ENCODE peak calls at places on chromosomes 5 and 9, in seven cellular contexts. One of them, this sample, is unnamed.

GRCh38 chr5:109877670-109878045 is 187.9 kb downstream of the MAN2A1 start:
- DNase-seq in iris pigment epithelial cell: no peak
- DNase-seq in KG1: no peak
- DNase-seq in activated T-helper 1 cell treated with Interleukin-2 at 50 U/mL for 16 hours: no peak
- DNase-seq in stimulated activated CD4-positive, alpha-beta T cell treated with anti-CD3 and anti-CD28 coated beads, Interleukin-1b, Interleukin-23, amount 100 ng/mL, for 24 hours: no peak
- DNase-seq in left colon: no peak
- DNase-seq in activated CD8-positive, alpha-beta T cell treated with anti-CD3 and anti-CD28 coated beads for 36 hours: no peak
- DNase-seq in this sample: no peak

GRCh38 chr9:111287127-111287526 is 42.9 kb downstream of the OR2K2 start:
- DNase-seq in left colon: no peak
- DNase-seq in iris pigment epithelial cell: peak; percentile 71
- DNase-seq in activated CD8-positive, alpha-beta T cell treated with anti-CD3 and anti-CD28 coated beads for 36 hours: no peak
- DNase-seq in KG1: no peak
- DNase-seq in stimulated activated CD4-positive, alpha-beta T cell treated with anti-CD3 and anti-CD28 coated beads, Interleukin-1b, Interleukin-23, amount 100 ng/mL, for 24 hours: no peak
- DNase-seq in activated T-helper 1 cell treated with Interleukin-2 at 50 U/mL for 16 hours: no peak
- DNase-seq in this sample: no peak

GRCh38 chr5:73317523-73317922 is 131.1 kb downstream of the FOXD1 start:
- DNase-seq in stimulated activated CD4-positive, alpha-beta T cell treated with anti-CD3 and anti-CD28 coated beads, Interleukin-1b, Interleukin-23, amount 100 ng/mL, for 24 hours: no peak
- DNase-seq in iris pigment epithelial cell: no peak
- DNase-seq in activated T-helper 1 cell treated with Interleukin-2 at 50 U/mL for 16 hours: no peak
- DNase-seq in activated CD8-positive, alpha-beta T cell treated with anti-CD3 and anti-CD28 coated beads for 36 hours: no peak
- DNase-seq in KG1: no peak
- DNase-seq in left colon: no peak
- DNase-seq in this sample: no peak

GRCh38 chr5:134547579-134547978 is 22.1 kb downstream of the JADE2 start:
- DNase-seq in KG1: no peak
- DNase-seq in activated CD8-positive, alpha-beta T cell treated with anti-CD3 and anti-CD28 coated beads for 36 hours: no peak
- DNase-seq in left colon: no peak
- DNase-seq in iris pigment epithelial cell: peak; percentile 80
- DNase-seq in stimulated activated CD4-positive, alpha-beta T cell treated with anti-CD3 and anti-CD28 coated beads, Interleukin-1b, Interleukin-23, amount 100 ng/mL, for 24 hours: no peak
- DNase-seq in activated T-helper 1 cell treated with Interleukin-2 at 50 U/mL for 16 hours: no peak
- DNase-seq in this sample: no peak

GRCh38 chr9:125878241-125878640 is 131.1 kb downstream of the PBX3 start:
- DNase-seq in activated CD8-positive, alpha-beta T cell treated with anti-CD3 and anti-CD28 coated beads for 36 hours: no peak
- DNase-seq in activated T-helper 1 cell treated with Interleukin-2 at 50 U/mL for 16 hours: no peak
- DNase-seq in iris pigment epithelial cell: peak; percentile 15
- DNase-seq in left colon: no peak
- DNase-seq in KG1: no peak
- DNase-seq in stimulated activated CD4-positive, alpha-beta T cell treated with anti-CD3 and anti-CD28 coated beads, Interleukin-1b, Interleukin-23, amount 100 ng/mL, for 24 hours: no peak
- DNase-seq in this sample: no peak

GRCh38 chr9:88803551-88804288 is 187.5 kb upstream of the S1PR3 start:
- DNase-seq in left colon: no peak
- DNase-seq in KG1: no peak
- DNase-seq in stimulated activated CD4-positive, alpha-beta T cell treated with anti-CD3 and anti-CD28 coated beads, Interleukin-1b, Interleukin-23, amount 100 ng/mL, for 24 hours: no peak
- DNase-seq in activated T-helper 1 cell treated with Interleukin-2 at 50 U/mL for 16 hours: no peak
- DNase-seq in activated CD8-positive, alpha-beta T cell treated with anti-CD3 and anti-CD28 coated beads for 36 hours: no peak
- DNase-seq in iris pigment epithelial cell: peak; percentile 24
- DNase-seq in this sample: no peak

GRCh38 chr9:38096238-38096805 is 27.3 kb upstream of the SHB start:
- DNase-seq in activated T-helper 1 cell treated with Interleukin-2 at 50 U/mL for 16 hours: no peak
- DNase-seq in stimulated activated CD4-positive, alpha-beta T cell treated with anti-CD3 and anti-CD28 coated beads, Interleukin-1b, Interleukin-23, amount 100 ng/mL, for 24 hours: no peak
- DNase-seq in activated CD8-positive, alpha-beta T cell treated with anti-CD3 and anti-CD28 coated beads for 36 hours: no peak
- DNase-seq in left colon: no peak
- DNase-seq in KG1: no peak
- DNase-seq in iris pigment epithelial cell: no peak
- DNase-seq in this sample: no peak

GRCh38 chr5:169934990-169935389 is 45.3 kb downstream of the INSYN2B start:
- DNase-seq in activated T-helper 1 cell treated with Interleukin-2 at 50 U/mL for 16 hours: no peak
- DNase-seq in activated CD8-positive, alpha-beta T cell treated with anti-CD3 and anti-CD28 coated beads for 36 hours: no peak
- DNase-seq in KG1: no peak
- DNase-seq in left colon: no peak
- DNase-seq in iris pigment epithelial cell: peak; percentile 30
- DNase-seq in stimulated activated CD4-positive, alpha-beta T cell treated with anti-CD3 and anti-CD28 coated beads, Interleukin-1b, Interleukin-23, amount 100 ng/mL, for 24 hours: no peak
- DNase-seq in this sample: no peak

GRCh38 chr5:14353661-14354474 is 210.7 kb downstream of the TRIO start:
- DNase-seq in activated CD8-positive, alpha-beta T cell treated with anti-CD3 and anti-CD28 coated beads for 36 hours: no peak
- DNase-seq in left colon: no peak
- DNase-seq in KG1: no peak
- DNase-seq in activated T-helper 1 cell treated with Interleukin-2 at 50 U/mL for 16 hours: no peak
- DNase-seq in iris pigment epithelial cell: peak; percentile 43
- DNase-seq in stimulated activated CD4-positive, alpha-beta T cell treated with anti-CD3 and anti-CD28 coated beads, Interleukin-1b, Interleukin-23, amount 100 ng/mL, for 24 hours: no peak
- DNase-seq in this sample: no peak

GRCh38 chr5:113282470-113282869 is 152.3 kb downstream of the TSSK1B start:
- DNase-seq in activated T-helper 1 cell treated with Interleukin-2 at 50 U/mL for 16 hours: no peak
- DNase-seq in activated CD8-positive, alpha-beta T cell treated with anti-CD3 and anti-CD28 coated beads for 36 hours: no peak
- DNase-seq in stimulated activated CD4-positive, alpha-beta T cell treated with anti-CD3 and anti-CD28 coated beads, Interleukin-1b, Interleukin-23, amount 100 ng/mL, for 24 hours: no peak
- DNase-seq in left colon: no peak
- DNase-seq in KG1: no peak
- DNase-seq in iris pigment epithelial cell: no peak
- DNase-seq in this sample: no peak

GRCh38 chr5:3199941-3200340 is 395.7 kb upstream of the IRX1 start:
- DNase-seq in activated CD8-positive, alpha-beta T cell treated with anti-CD3 and anti-CD28 coated beads for 36 hours: no peak
- DNase-seq in activated T-helper 1 cell treated with Interleukin-2 at 50 U/mL for 16 hours: no peak
- DNase-seq in iris pigment epithelial cell: no peak
- DNase-seq in left colon: no peak
- DNase-seq in KG1: no peak
- DNase-seq in stimulated activated CD4-positive, alpha-beta T cell treated with anti-CD3 and anti-CD28 coated beads, Interleukin-1b, Interleukin-23, amount 100 ng/mL, for 24 hours: no peak
- DNase-seq in this sample: no peak

GRCh38 chr5:59744531-59744992 is 149.0 kb downstream of the PDE4D start:
- DNase-seq in iris pigment epithelial cell: peak; percentile 87
- DNase-seq in KG1: no peak
- DNase-seq in activated CD8-positive, alpha-beta T cell treated with anti-CD3 and anti-CD28 coated beads for 36 hours: no peak
- DNase-seq in left colon: no peak
- DNase-seq in stimulated activated CD4-positive, alpha-beta T cell treated with anti-CD3 and anti-CD28 coated beads, Interleukin-1b, Interleukin-23, amount 100 ng/mL, for 24 hours: no peak
- DNase-seq in activated T-helper 1 cell treated with Interleukin-2 at 50 U/mL for 16 hours: no peak
- DNase-seq in this sample: no peak

GRCh38 chr5:169331292-169331852 is 30.4 kb upstream of the SLIT3 start:
- DNase-seq in stimulated activated CD4-positive, alpha-beta T cell treated with anti-CD3 and anti-CD28 coated beads, Interleukin-1b, Interleukin-23, amount 100 ng/mL, for 24 hours: no peak
- DNase-seq in left colon: no peak
- DNase-seq in activated T-helper 1 cell treated with Interleukin-2 at 50 U/mL for 16 hours: no peak
- DNase-seq in KG1: no peak
- DNase-seq in activated CD8-positive, alpha-beta T cell treated with anti-CD3 and anti-CD28 coated beads for 36 hours: no peak
- DNase-seq in iris pigment epithelial cell: no peak
- DNase-seq in this sample: no peak

GRCh38 chr9:13688223-13688989 is 408.9 kb upstream of the MPDZ start:
- DNase-seq in activated CD8-positive, alpha-beta T cell treated with anti-CD3 and anti-CD28 coated beads for 36 hours: no peak
- DNase-seq in activated T-helper 1 cell treated with Interleukin-2 at 50 U/mL for 16 hours: no peak
- DNase-seq in left colon: no peak
- DNase-seq in iris pigment epithelial cell: no peak
- DNase-seq in stimulated activated CD4-positive, alpha-beta T cell treated with anti-CD3 and anti-CD28 coated beads, Interleukin-1b, Interleukin-23, amount 100 ng/mL, for 24 hours: no peak
- DNase-seq in KG1: no peak
- DNase-seq in this sample: no peak

GRCh38 chr5:133130387-133131118 is 78.7 kb downstream of the HSPA4 start:
- DNase-seq in activated CD8-positive, alpha-beta T cell treated with anti-CD3 and anti-CD28 coated beads for 36 hours: no peak
- DNase-seq in stimulated activated CD4-positive, alpha-beta T cell treated with anti-CD3 and anti-CD28 coated beads, Interleukin-1b, Interleukin-23, amount 100 ng/mL, for 24 hours: no peak
- DNase-seq in left colon: no peak
- DNase-seq in activated T-helper 1 cell treated with Interleukin-2 at 50 U/mL for 16 hours: no peak
- DNase-seq in KG1: no peak
- DNase-seq in iris pigment epithelial cell: no peak
- DNase-seq in this sample: no peak

GRCh38 chr5:176736271-176736965 is 73.9 kb upstream of the UNC5A start:
- DNase-seq in KG1: no peak
- DNase-seq in activated T-helper 1 cell treated with Interleukin-2 at 50 U/mL for 16 hours: no peak
- DNase-seq in left colon: no peak
- DNase-seq in activated CD8-positive, alpha-beta T cell treated with anti-CD3 and anti-CD28 coated beads for 36 hours: no peak
- DNase-seq in stimulated activated CD4-positive, alpha-beta T cell treated with anti-CD3 and anti-CD28 coated beads, Interleukin-1b, Interleukin-23, amount 100 ng/mL, for 24 hours: no peak
- DNase-seq in iris pigment epithelial cell: no peak
- DNase-seq in this sample: no peak

GRCh38 chr9:122360891-122361290 is 9.9 kb upstream of the PTGS1 start:
- DNase-seq in KG1: no peak
- DNase-seq in iris pigment epithelial cell: peak; percentile 57
- DNase-seq in activated CD8-positive, alpha-beta T cell treated with anti-CD3 and anti-CD28 coated beads for 36 hours: peak; percentile 48
- DNase-seq in stimulated activated CD4-positive, alpha-beta T cell treated with anti-CD3 and anti-CD28 coated beads, Interleukin-1b, Interleukin-23, amount 100 ng/mL, for 24 hours: no peak
- DNase-seq in activated T-helper 1 cell treated with Interleukin-2 at 50 U/mL for 16 hours: no peak
- DNase-seq in left colon: no peak
- DNase-seq in this sample: no peak

GRCh38 chr9:32589083-32589713 is 16.2 kb upstream of the NDUFB6 start:
- DNase-seq in activated CD8-positive, alpha-beta T cell treated with anti-CD3 and anti-CD28 coated beads for 36 hours: no peak
- DNase-seq in iris pigment epithelial cell: peak; percentile 65
- DNase-seq in activated T-helper 1 cell treated with Interleukin-2 at 50 U/mL for 16 hours: no peak
- DNase-seq in left colon: no peak
- DNase-seq in KG1: peak; percentile 6
- DNase-seq in stimulated activated CD4-positive, alpha-beta T cell treated with anti-CD3 and anti-CD28 coated beads, Interleukin-1b, Interleukin-23, amount 100 ng/mL, for 24 hours: no peak
- DNase-seq in this sample: no peak

GRCh38 chr9:36874921-36875320 is 159.1 kb downstream of the PAX5 start:
- DNase-seq in iris pigment epithelial cell: peak; percentile 66
- DNase-seq in left colon: no peak
- DNase-seq in stimulated activated CD4-positive, alpha-beta T cell treated with anti-CD3 and anti-CD28 coated beads, Interleukin-1b, Interleukin-23, amount 100 ng/mL, for 24 hours: no peak
- DNase-seq in activated T-helper 1 cell treated with Interleukin-2 at 50 U/mL for 16 hours: no peak
- DNase-seq in KG1: no peak
- DNase-seq in activated CD8-positive, alpha-beta T cell treated with anti-CD3 and anti-CD28 coated beads for 36 hours: no peak
- DNase-seq in this sample: no peak

GRCh38 chr5:34041247-34041972 is 1.6 kb downstream of the C1QTNF3 start:
- DNase-seq in activated CD8-positive, alpha-beta T cell treated with anti-CD3 and anti-CD28 coated beads for 36 hours: no peak
- DNase-seq in left colon: no peak
- DNase-seq in KG1: no peak
- DNase-seq in stimulated activated CD4-positive, alpha-beta T cell treated with anti-CD3 and anti-CD28 coated beads, Interleukin-1b, Interleukin-23, amount 100 ng/mL, for 24 hours: no peak
- DNase-seq in activated T-helper 1 cell treated with Interleukin-2 at 50 U/mL for 16 hours: no peak
- DNase-seq in iris pigment epithelial cell: no peak
- DNase-seq in this sample: no peak

GRCh38 chr5:7848296-7848695 is 2.6 kb downstream of the CFAP90 start:
- DNase-seq in KG1: no peak
- DNase-seq in activated T-helper 1 cell treated with Interleukin-2 at 50 U/mL for 16 hours: no peak
- DNase-seq in iris pigment epithelial cell: no peak
- DNase-seq in left colon: no peak
- DNase-seq in activated CD8-positive, alpha-beta T cell treated with anti-CD3 and anti-CD28 coated beads for 36 hours: no peak
- DNase-seq in stimulated activated CD4-positive, alpha-beta T cell treated with anti-CD3 and anti-CD28 coated beads, Interleukin-1b, Interleukin-23, amount 100 ng/mL, for 24 hours: no peak
- DNase-seq in this sample: no peak

GRCh38 chr5:5306696-5307095 is 115.8 kb upstream of the ICE1 start:
- DNase-seq in activated CD8-positive, alpha-beta T cell treated with anti-CD3 and anti-CD28 coated beads for 36 hours: no peak
- DNase-seq in KG1: no peak
- DNase-seq in activated T-helper 1 cell treated with Interleukin-2 at 50 U/mL for 16 hours: no peak
- DNase-seq in left colon: no peak
- DNase-seq in iris pigment epithelial cell: peak; percentile 14
- DNase-seq in stimulated activated CD4-positive, alpha-beta T cell treated with anti-CD3 and anti-CD28 coated beads, Interleukin-1b, Interleukin-23, amount 100 ng/mL, for 24 hours: no peak
- DNase-seq in this sample: no peak

GRCh38 chr9:92706218-92706940 is 36.4 kb upstream of the IPPK start:
- DNase-seq in activated T-helper 1 cell treated with Interleukin-2 at 50 U/mL for 16 hours: no peak
- DNase-seq in KG1: no peak
- DNase-seq in stimulated activated CD4-positive, alpha-beta T cell treated with anti-CD3 and anti-CD28 coated beads, Interleukin-1b, Interleukin-23, amount 100 ng/mL, for 24 hours: no peak
- DNase-seq in activated CD8-positive, alpha-beta T cell treated with anti-CD3 and anti-CD28 coated beads for 36 hours: peak; percentile 75
- DNase-seq in left colon: no peak
- DNase-seq in iris pigment epithelial cell: peak; percentile 29
- DNase-seq in this sample: no peak

GRCh38 chr9:35054871-35055644 is 17.4 kb downstream of the VCP start:
- DNase-seq in KG1: no peak
- DNase-seq in left colon: no peak
- DNase-seq in activated CD8-positive, alpha-beta T cell treated with anti-CD3 and anti-CD28 coated beads for 36 hours: no peak
- DNase-seq in stimulated activated CD4-positive, alpha-beta T cell treated with anti-CD3 and anti-CD28 coated beads, Interleukin-1b, Interleukin-23, amount 100 ng/mL, for 24 hours: no peak
- DNase-seq in iris pigment epithelial cell: no peak
- DNase-seq in activated T-helper 1 cell treated with Interleukin-2 at 50 U/mL for 16 hours: no peak
- DNase-seq in this sample: no peak

GRCh38 chr5:77852514-77853352 is 76.6 kb upstream of the TBCA start:
- DNase-seq in left colon: peak; percentile 45
- DNase-seq in activated T-helper 1 cell treated with Interleukin-2 at 50 U/mL for 16 hours: no peak
- DNase-seq in stimulated activated CD4-positive, alpha-beta T cell treated with anti-CD3 and anti-CD28 coated beads, Interleukin-1b, Interleukin-23, amount 100 ng/mL, for 24 hours: no peak
- DNase-seq in KG1: no peak
- DNase-seq in iris pigment epithelial cell: peak; percentile 88
- DNase-seq in activated CD8-positive, alpha-beta T cell treated with anti-CD3 and anti-CD28 coated beads for 36 hours: peak; percentile 56
- DNase-seq in this sample: peak; percentile 58